ENCODE peak calls at places on chromosomes 2 and 18, in nine cellular contexts. V is SIG-M5, K is NCI-H460, P is NCI-H510A, X is T-helper 2 cell, M is GM20000, S is MCF 10A, H is PC-9, C is fibroblast of villous mesenchyme. W is an unnamed sample.
A peak's percentile ranks its signal among the peaks of the same experiment; 100 is the strongest.

GRCh38 chr2:82314836-82315472 is 2010.4 kb upstream of the LRRTM1 start:
- DNase-seq in C (no peak), K (no peak), P (no peak), S (no peak), V (no peak), H (no peak), M (no peak), X (no peak), W (no peak)

GRCh38 chr2:38898256-38898655 is 8.6 kb downstream of the ARHGEF33 start:
- DNase-seq in X (no peak), C (no peak), V (no peak), K (no peak), H (no peak), M (no peak), P (no peak), S (no peak), W (no peak)

GRCh38 chr2:43078781-43079755 is 147.3 kb downstream of the ZFP36L2 start:
- DNase-seq in X (no peak), S (no peak), P (no peak), K (no peak), H (no peak), M (no peak), C (no peak), V (no peak), W (no peak)

GRCh38 chr2:142142595-142142994 is 11.8 kb upstream of the LRP1B start:
- DNase-seq in V (no peak), C (no peak), S (peak; percentile 5), X (no peak), H (no peak), M (no peak), K (no peak), P (no peak), W (peak; percentile 72)

GRCh38 chr18:67589325-67589724 is 72.8 kb upstream of the DSEL start:
- DNase-seq in K (no peak), M (no peak), S (peak; percentile 17), V (no peak), X (no peak), C (no peak), H (no peak), P (no peak), W (peak; percentile 16)

GRCh38 chr2:201972621-201973255 is 60.9 kb upstream of the FZD7 start:
- DNase-seq in P (no peak), X (no peak), H (no peak), M (no peak), K (no peak), V (no peak), C (no peak), S (no peak), W (no peak)

GRCh38 chr2:73925033-73925704 is 1.5 kb upstream of the DGUOK start:
- DNase-seq in M (no peak), H (no peak), V (no peak), K (no peak), X (no peak), S (no peak), P (no peak), C (no peak), W (no peak)

GRCh38 chr2:1603059-1603458 is 141.3 kb downstream of the PXDN start:
- DNase-seq in S (no peak), M (no peak), X (no peak), P (no peak), V (no peak), K (no peak), C (no peak), H (no peak), W (no peak)

GRCh38 chr2:68807821-68808266 is 63.4 kb downstream of the BMP10 start:
- DNase-seq in C (peak; percentile 82), P (no peak), K (no peak), H (no peak), X (peak; percentile 33), M (no peak), S (peak; percentile 91), V (no peak), W (peak; percentile 88)

GRCh38 chr2:70570041-70570661 is 16.5 kb upstream of the TGFA start:
- DNase-seq in H (peak; percentile 69), M (no peak), P (no peak), K (peak; percentile 37), X (no peak), S (peak; percentile 94), C (no peak), V (no peak), W (peak; percentile 98)

GRCh38 chr2:72924353-72925240 is 7.3 kb downstream of the EMX1 start:
- DNase-seq in C (no peak), M (peak; percentile 65), S (no peak), H (no peak), P (no peak), X (no peak), K (no peak), V (no peak), W (no peak)

GRCh38 chr2:231707625-231708049 is 688 bp upstream of the PTMA start:
- DNase-seq in K (no peak), H (no peak), X (no peak), C (peak; percentile 36), S (peak; percentile 67), V (no peak), M (peak; percentile 23), P (no peak), W (no peak)

GRCh38 chr2:164840458-164840929 is 1.1 kb downstream of the COBLL1 start:
- DNase-seq in K (no peak), M (no peak), V (no peak), C (no peak), S (peak; percentile 37), P (peak; percentile 8), H (peak; percentile 19), X (no peak), W (peak; percentile 52)

GRCh38 chr2:170690671-170691070 is 24.5 kb upstream of the SP5 start:
- DNase-seq in S (no peak), K (no peak), V (no peak), H (no peak), M (no peak), P (no peak), C (no peak), X (no peak), W (no peak)

GRCh38 chr2:233356546-233357308 is 2.4 kb downstream of the DGKD start:
- DNase-seq in V (no peak), X (no peak), P (no peak), C (no peak), S (peak; percentile 22), K (peak; percentile 53), M (no peak), H (peak; percentile 49), W (peak; percentile 11)

GRCh38 chr18:7272268-7273049 is 41.6 kb downstream of the LRRC30 start:
- DNase-seq in P (peak; percentile 39), M (no peak), X (no peak), K (peak; percentile 71), H (peak; percentile 50), S (peak; percentile 83), V (no peak), C (peak; percentile 65), W (peak; percentile 47)

GRCh38 chr2:25373269-25373981 is 31.7 kb upstream of the DNMT3A start:
- DNase-seq in X (no peak), H (peak; percentile 29), V (no peak), S (peak; percentile 69), P (no peak), C (no peak), K (no peak), M (no peak), W (no peak)

GRCh38 chr2:159292157-159292556 is 5.7 kb upstream of the WDSUB1 start:
- DNase-seq in K (no peak), P (no peak), H (no peak), C (no peak), V (no peak), M (no peak), X (no peak), S (no peak), W (no peak)

W was measured in foreskin keratinocyte.